ENCODE peak calls at places on chromosomes 5 and 9, in six cellular contexts. T, B, Q, I, Z and U are unnamed samples.

GRCh38 chr5:53151713-53152458 is 42.3 kb upstream of the MOCS2 start:
- DNase-seq in T (no peak), B (peak), Q (no peak), I (no peak), Z (no peak), U (peak)

GRCh38 chr9:2725929-2726328 is 8.6 kb downstream of the KCNV2 start:
- DNase-seq in T (no peak), B (no peak), Q (no peak), I (no peak), Z (no peak), U (no peak)

GRCh38 chr5:93596676-93597441 is 13.8 kb downstream of the NR2F1 start:
- DNase-seq in T (peak), B (no peak), Q (peak), I (no peak), Z (no peak), U (peak)

GRCh38 chr9:118104385-118104784 is 400.2 kb downstream of the TLR4 start:
- DNase-seq in T (no peak), B (no peak), Q (no peak), I (no peak), Z (no peak), U (no peak)

GRCh38 chr5:129945031-129945430 is 40.8 kb downstream of the CHSY3 start:
- DNase-seq in T (no peak), B (no peak), Q (no peak), I (no peak), Z (no peak), U (no peak)

GRCh38 chr9:124780060-124780756 is 3.3 kb downstream of the OLFML2A start:
- DNase-seq in T (no peak), B (no peak), Q (peak), I (no peak), Z (no peak), U (no peak)

GRCh38 chr9:21506910-21507795 is 25.0 kb upstream of the IFNE start:
- DNase-seq in T (no peak), B (no peak), Q (no peak), I (no peak), Z (no peak), U (no peak)

GRCh38 chr9:129733632-129733953 is 19.2 kb downstream of the PTGES start:
- DNase-seq in T (no peak), B (no peak), Q (no peak), I (no peak), Z (no peak), U (no peak)

GRCh38 chr5:150398432-150399157 is 14.1 kb downstream of the CD74 start:
- DNase-seq in T (no peak), B (no peak), Q (no peak), I (no peak), Z (no peak), U (no peak)

GRCh38 chr5:126937796-126938195 is 92.6 kb downstream of the MARCHF3 start:
- DNase-seq in T (no peak), B (no peak), Q (no peak), I (no peak), Z (no peak), U (no peak)

GRCh38 chr5:153523831-153524230 is 33.4 kb downstream of the GRIA1 start:
- DNase-seq in T (no peak), B (no peak), Q (no peak), I (no peak), Z (no peak), U (peak)

GRCh38 chr9:16461231-16461840 is 409.1 kb downstream of the BNC2 start:
- DNase-seq in T (peak), B (peak), Q (no peak), I (no peak), Z (no peak), U (no peak)

GRCh38 chr9:15936316-15936869 is 383.6 kb downstream of the CCDC171 start:
- DNase-seq in T (no peak), B (no peak), Q (peak), I (no peak), Z (no peak), U (no peak)

GRCh38 chr9:132049323-132049882 is 30.3 kb downstream of the MED27 start:
- DNase-seq in T (no peak), B (no peak), Q (no peak), I (no peak), Z (no peak), U (no peak)

GRCh38 chr9:136614372-136614922 is 48.3 kb upstream of the EGFL7 start:
- DNase-seq in T (no peak), B (peak), Q (peak), I (no peak), Z (no peak), U (peak)

GRCh38 chr9:35907732-35908483 is 1.4 kb upstream of the SPAAR start:
- DNase-seq in T (peak), B (peak), Q (peak), I (no peak), Z (peak), U (peak)

GRCh38 chr9:6777218-6777902 is 19.6 kb downstream of the KDM4C start:
- DNase-seq in T (no peak), B (no peak), Q (no peak), I (no peak), Z (no peak), U (no peak)

GRCh38 chr5:151924564-151925395 is at the start of gene GLRA1:
- DNase-seq in T (peak), B (peak), Q (peak), I (peak), Z (no peak), U (no peak)

GRCh38 chr9:31355159-31355882 is 1029.1 kb upstream of the ACO1 start:
- DNase-seq in T (no peak), B (no peak), Q (no peak), I (no peak), Z (no peak), U (no peak)

GRCh38 chr5:154761062-154761740 is 6.0 kb downstream of the LARP1 start:
- DNase-seq in T (no peak), B (no peak), Q (no peak), I (peak), Z (no peak), U (no peak)

GRCh38 chr5:174724484-174725260 is at the start of gene MSX2:
- DNase-seq in T (peak), B (no peak), Q (peak), I (no peak), Z (peak), U (peak)

GRCh38 chr5:97425511-97425910 is 242.5 kb upstream of the RIOK2 start:
- DNase-seq in T (peak), B (no peak), Q (no peak), I (no peak), Z (no peak), U (no peak)

GRCh38 chr9:108568093-108568492 is 287.7 kb downstream of the ACTL7B start:
- DNase-seq in T (no peak), B (no peak), Q (no peak), I (no peak), Z (no peak), U (no peak)

GRCh38 chr9:88829276-88829675 is 162.0 kb upstream of the S1PR3 start:
- DNase-seq in T (no peak), B (no peak), Q (no peak), I (no peak), Z (no peak), U (no peak)

GRCh38 chr5:178205010-178205748 is 846 bp downstream of the HNRNPAB start:
- DNase-seq in T (peak), B (peak), Q (peak), I (peak), Z (peak), U (peak)

GRCh38 chr5:82150562-82150961 is 127.6 kb downstream of the RPS23 start:
- DNase-seq in T (no peak), B (no peak), Q (no peak), I (no peak), Z (no peak), U (no peak)

GRCh38 chr5:167816864-167817263 is 474.6 kb upstream of the WWC1 start:
- DNase-seq in T (no peak), B (no peak), Q (no peak), I (no peak), Z (no peak), U (no peak)

GRCh38 chr9:16671591-16672137 is 198.8 kb downstream of the BNC2 start:
- DNase-seq in T (no peak), B (peak), Q (no peak), I (no peak), Z (no peak), U (no peak)

GRCh38 chr9:120441446-120442279 is 138.3 kb downstream of the CDK5RAP2 start:
- DNase-seq in T (no peak), B (no peak), Q (no peak), I (no peak), Z (no peak), U (no peak)

GRCh38 chr9:137234758-137235423 is 4.2 kb downstream of the SLC34A3 start:
- DNase-seq in T (no peak), B (no peak), Q (no peak), I (no peak), Z (no peak), U (no peak)

GRCh38 chr5:72326298-72326649 is 6.1 kb downstream of the PTCD2 start:
- DNase-seq in T (no peak), B (no peak), Q (no peak), I (no peak), Z (no peak), U (no peak)

GRCh38 chr5:115551415-115551814 is 6.8 kb upstream of the FEM1C start:
- DNase-seq in T (no peak), B (no peak), Q (no peak), I (no peak), Z (no peak), U (peak)

GRCh38 chr9:16928179-16928945 is 57.9 kb upstream of the BNC2 start:
- DNase-seq in T (no peak), B (peak), Q (no peak), I (no peak), Z (no peak), U (no peak)

GRCh38 chr5:137461636-137462596 is 37.2 kb downstream of the SPOCK1 start:
- DNase-seq in T (peak), B (no peak), Q (no peak), I (no peak), Z (no peak), U (no peak)

GRCh38 chr5:76660360-76660759 is 37.2 kb upstream of the F2RL2 start:
- DNase-seq in T (no peak), B (no peak), Q (no peak), I (no peak), Z (no peak), U (no peak)